ENCODE peak calls at places on chromosomes 11 and 22, in eight cellular contexts. X is K562, I is cardiac muscle cell, Q is dorsolateral prefrontal cortex, T is psoas muscle, W is MM.1S, N is fibroblast of lung, L is Panc1. S is an unnamed sample.

GRCh38 chr11:101759771-101760450 is 154.9 kb upstream of the CEP126 start:
- DNase-seq in X (no peak), I (peak; percentile 2), Q (no peak), T (no peak), W (no peak), N (peak; percentile 14), L (no peak), S (no peak)

GRCh38 chr11:114132944-114133394 is 73.5 kb downstream of the ZBTB16 start:
- DNase-seq in X (no peak), I (no peak), Q (no peak), T (peak; percentile 54), W (no peak), N (peak; percentile 61), L (no peak), S (no peak)

GRCh38 chr11:94588366-94588952 is 21.3 kb downstream of the PIWIL4 start:
- DNase-seq in X (no peak), I (no peak), Q (no peak), T (no peak), W (no peak), N (no peak), L (no peak), S (no peak)

GRCh38 chr22:38243007-38243775 is 29.6 kb downstream of the TMEM184B start:
- DNase-seq in X (no peak), I (no peak), Q (peak; percentile 67), T (no peak), W (no peak), N (peak; percentile 89), L (no peak), S (no peak)

GRCh38 chr11:109426442-109426841 is 4.5 kb downstream of the C11orf87 start:
- DNase-seq in X (no peak), I (no peak), Q (no peak), T (no peak), W (peak; percentile 15), N (no peak), L (no peak), S (no peak)

GRCh38 chr11:108609681-108610080 is 16.1 kb upstream of the EXPH5 start:
- DNase-seq in X (peak; percentile 41), I (no peak), Q (no peak), T (no peak), W (no peak), N (peak; percentile 9), L (no peak), S (no peak)

GRCh38 chr11:11915625-11916024 is 73.9 kb downstream of the USP47 start:
- DNase-seq in X (no peak), I (no peak), Q (no peak), T (no peak), W (no peak), N (no peak), L (no peak), S (no peak)

GRCh38 chr11:67410369-67410831 is 5.1 kb upstream of the CARNS1 start:
- DNase-seq in X (no peak), I (no peak), Q (peak; percentile 80), T (no peak), W (no peak), N (no peak), L (no peak), S (no peak)

GRCh38 chr11:125772834-125773505 is 5.7 kb downstream of the PATE2 start:
- DNase-seq in X (no peak), I (no peak), Q (no peak), T (no peak), W (no peak), N (peak; percentile 13), L (no peak), S (no peak)

GRCh38 chr11:6554828-6555706 is 48.3 kb downstream of the RRP8 start:
- DNase-seq in X (peak; percentile 92), I (no peak), Q (no peak), T (no peak), W (no peak), N (no peak), L (no peak), S (no peak)

GRCh38 chr11:110921742-110922200 is 209.5 kb upstream of the ARHGAP20 start:
- DNase-seq in X (no peak), I (no peak), Q (no peak), T (no peak), W (no peak), N (peak; percentile 62), L (no peak), S (no peak)

GRCh38 chr11:3367221-3367620 is 11.7 kb downstream of the ZNF195 start:
- DNase-seq in X (no peak), I (no peak), Q (no peak), T (no peak), W (no peak), N (no peak), L (no peak), S (no peak)

GRCh38 chr11:117875397-117876048 is 935 bp downstream of the FXYD6 start:
- DNase-seq in X (no peak), I (peak; percentile 42), Q (peak; percentile 70), T (no peak), W (no peak), N (no peak), L (no peak), S (no peak)

GRCh38 chr11:76147106-76147735 is 59.1 kb downstream of the WNT11 start:
- DNase-seq in X (no peak), I (no peak), Q (peak; percentile 32), T (no peak), W (no peak), N (no peak), L (no peak), S (no peak)

GRCh38 chr11:11038339-11039248 is 180.7 kb upstream of the ZBED5 start:
- DNase-seq in X (no peak), I (no peak), Q (peak; percentile 35), T (no peak), W (no peak), N (no peak), L (no peak), S (no peak)

GRCh38 chr22:40709752-40710413 is 30.6 kb downstream of the MCHR1 start:
- DNase-seq in X (peak; percentile 65), I (no peak), Q (no peak), T (peak; percentile 28), W (no peak), N (peak; percentile 83), L (no peak), S (no peak)

GRCh38 chr11:10294289-10294953 is 402 bp upstream of the SBF2 start:
- DNase-seq in X (no peak), I (peak; percentile 55), Q (peak; percentile 47), T (peak; percentile 58), W (no peak), N (peak; percentile 88), L (no peak), S (no peak)

GRCh38 chr11:74754507-74755255 is 6.0 kb downstream of the RNF169 start:
- DNase-seq in X (no peak), I (no peak), Q (no peak), T (no peak), W (no peak), N (peak; percentile 92), L (peak; percentile 95), S (peak; percentile 65)

GRCh38 chr22:42862045-42862734 is 5.1 kb upstream of the ARFGAP3 start:
- DNase-seq in X (no peak), I (no peak), Q (no peak), T (no peak), W (no peak), N (no peak), L (no peak), S (no peak)

GRCh38 chr22:29491012-29491411 is 11.0 kb downstream of the NEFH start:
- DNase-seq in X (no peak), I (no peak), Q (no peak), T (no peak), W (no peak), N (no peak), L (no peak), S (no peak)
- TF ChIP-seq CTCF in X (no peak), I (no peak), Q (no peak), T (no peak), W (no peak), N (no peak), L (no peak), S (no peak)

GRCh38 chr22:30609260-30610185 is 2.5 kb downstream of the TCN2 start:
- DNase-seq in X (peak; percentile 87), I (no peak), Q (no peak), T (peak; percentile 33), W (peak; percentile 92), N (peak; percentile 88), L (no peak), S (peak; percentile 82)

GRCh38 chr22:30607939-30608338 is 965 bp downstream of the TCN2 start:
- DNase-seq in X (no peak), I (no peak), Q (no peak), T (no peak), W (no peak), N (no peak), L (no peak), S (no peak)

GRCh38 chr22:30605449-30606110 is 1.4 kb upstream of the TCN2 start:
- DNase-seq in X (peak; percentile 77), I (peak; percentile 44), Q (no peak), T (peak; percentile 59), W (peak; percentile 71), N (peak; percentile 57), L (no peak), S (peak; percentile 74)

GRCh38 chr22:30606455-30607299 is at the start of gene TCN2:
- DNase-seq in X (peak; percentile 73), I (peak; percentile 83), Q (peak; percentile 76), T (peak; percentile 66), W (peak; percentile 66), N (peak; percentile 83), L (no peak), S (peak; percentile 70)

GRCh38 chr22:30607300-30607930 is 441 bp downstream of the TCN2 start:
- DNase-seq in X (no peak), I (no peak), Q (no peak), T (no peak), W (no peak), N (no peak), L (no peak), S (no peak)
- H3K4me3 ChIP-seq in X (peak overlapping the region; percentile 41), I (peak overlapping the region; percentile 36), Q (peak overlapping the region; percentile 71), T (peak overlapping the region; percentile 86), W (peak overlapping the region; percentile 75), N (peak overlapping the region; percentile 68), L (peak overlapping the region; percentile 47), S (peak overlapping the region; percentile 64)

GRCh38 chr11:129333873-129334272 is 41.8 kb upstream of the BARX2 start:
- DNase-seq in X (no peak), I (peak; percentile 65), Q (no peak), T (no peak), W (no peak), N (no peak), L (no peak), S (no peak)
- TF ChIP-seq CTCF in X (no peak), I (no peak), Q (no peak), T (no peak), W (peak; percentile 11), N (no peak), L (no peak), S (no peak)

GRCh38 chr11:47983464-47984397 is 3.4 kb downstream of the PTPRJ start:
- DNase-seq in X (peak; percentile 68), I (no peak), Q (no peak), T (no peak), W (peak; percentile 32), N (peak; percentile 40), L (no peak), S (no peak)

GRCh38 chr11:47987781-47988180 is 7.4 kb downstream of the PTPRJ start:
- DNase-seq in X (no peak), I (no peak), Q (no peak), T (no peak), W (no peak), N (no peak), L (no peak), S (no peak)

GRCh38 chr11:47986219-47986618 is 5.9 kb downstream of the PTPRJ start:
- DNase-seq in X (peak; percentile 65), I (no peak), Q (no peak), T (no peak), W (no peak), N (no peak), L (no peak), S (no peak)

GRCh38 chr11:47987310-47987709 is 7.0 kb downstream of the PTPRJ start:
- DNase-seq in X (no peak), I (no peak), Q (no peak), T (no peak), W (no peak), N (no peak), L (no peak), S (peak; percentile 37)

GRCh38 chr11:47986742-47987141 is 6.4 kb downstream of the PTPRJ start:
- DNase-seq in X (no peak), I (no peak), Q (no peak), T (no peak), W (no peak), N (no peak), L (no peak), S (no peak)
- H3K4me3 ChIP-seq in X (no peak overlapping the region), I (no peak overlapping the region), Q (no peak overlapping the region), T (no peak overlapping the region), W (no peak overlapping the region), N (no peak overlapping the region), L (no peak overlapping the region), S (no peak overlapping the region)